ENCODE peak calls at places on chromosomes 3 and 15, in four cellular contexts. R is GM12878, E is WTC11, W is K562. M is an unnamed sample.

GRCh38 chr3:126517986-126518778 is 609 bp upstream of the UROC1 start:
- DNase-seq in W (no peak), E (no peak), R (no peak), M (no peak)

GRCh38 chr3:39191103-39191502 is 1.3 kb downstream of the XIRP1 start:
- DNase-seq in R (no peak), E (no peak), W (no peak), M (no peak)

GRCh38 chr3:35784162-35784561 is 144.8 kb downstream of the ARPP21 start:
- DNase-seq in W (no peak), E (no peak), R (no peak), M (peak; percentile 7)

GRCh38 chr15:36109943-36110658 is 469.3 kb upstream of the CDIN1 start:
- DNase-seq in E (no peak), R (no peak), W (no peak), M (no peak)

GRCh38 chr15:34161329-34161953 is 48.5 kb downstream of the KATNBL1 start:
- DNase-seq in R (no peak), E (no peak), W (no peak), M (no peak)

GRCh38 chr3:63968612-63969350 is 54.5 kb downstream of the PSMD6 start:
- DNase-seq in W (no peak), E (no peak), R (no peak), M (no peak)

GRCh38 chr3:52535411-52536111 is 844 bp upstream of the UQCC5 start:
- DNase-seq in E (no peak), R (no peak), W (no peak), M (no peak)

GRCh38 chr15:87777054-87777498 is 479.5 kb downstream of the NTRK3 start:
- DNase-seq in W (peak; percentile 20), R (no peak), E (no peak), M (no peak)

GRCh38 chr15:65828566-65828965 is 36.5 kb upstream of the DENND4A start:
- DNase-seq in E (no peak), R (no peak), W (no peak), M (no peak)

GRCh38 chr3:47781326-47781684 is 388 bp downstream of the SMARCC1 start:
- DNase-seq in E (peak; percentile 48), W (peak; percentile 83), R (no peak), M (no peak)

GRCh38 chr3:117788086-117788485 is 1078.5 kb downstream of the TUSC7 start:
- DNase-seq in E (no peak), W (no peak), R (no peak), M (no peak)

GRCh38 chr3:79380581-79380980 is 387.2 kb downstream of the ROBO1 start:
- DNase-seq in W (no peak), E (no peak), R (no peak), M (no peak)

GRCh38 chr15:88742161-88742560 is 61.1 kb upstream of the ACAN start:
- DNase-seq in R (no peak), W (no peak), E (no peak), M (no peak)

GRCh38 chr3:77506384-77506783 is 466.5 kb downstream of the ROBO2 start:
- DNase-seq in R (no peak), E (no peak), W (no peak), M (no peak)

GRCh38 chr3:140902791-140903190 is 38.8 kb upstream of the SLC25A36 start:
- DNase-seq in W (no peak), R (no peak), E (no peak), M (no peak)

GRCh38 chr3:161423911-161424522 is 52.7 kb upstream of the SPTSSB start:
- DNase-seq in W (peak; percentile 38), E (no peak), R (no peak), M (peak; percentile 41)

GRCh38 chr3:150409527-150410310 is 1.6 kb downstream of the TSC22D2 start:
- DNase-seq in E (peak; percentile 79), W (peak; percentile 87), R (no peak), M (peak; percentile 68)

GRCh38 chr3:138941259-138941885 is 5.6 kb downstream of the FOXL2 start:
- DNase-seq in E (peak; percentile 85), W (peak; percentile 82), R (no peak), M (peak; percentile 44)

GRCh38 chr3:170709046-170709445 is 123.2 kb upstream of the SLC7A14 start:
- DNase-seq in E (no peak), R (no peak), W (no peak), M (no peak)

GRCh38 chr3:47824541-47825473 is 21.9 kb downstream of the DHX30 start:
- DNase-seq in E (peak; percentile 82), W (peak; percentile 93), R (peak; percentile 25), M (peak; percentile 69)

DNA sequence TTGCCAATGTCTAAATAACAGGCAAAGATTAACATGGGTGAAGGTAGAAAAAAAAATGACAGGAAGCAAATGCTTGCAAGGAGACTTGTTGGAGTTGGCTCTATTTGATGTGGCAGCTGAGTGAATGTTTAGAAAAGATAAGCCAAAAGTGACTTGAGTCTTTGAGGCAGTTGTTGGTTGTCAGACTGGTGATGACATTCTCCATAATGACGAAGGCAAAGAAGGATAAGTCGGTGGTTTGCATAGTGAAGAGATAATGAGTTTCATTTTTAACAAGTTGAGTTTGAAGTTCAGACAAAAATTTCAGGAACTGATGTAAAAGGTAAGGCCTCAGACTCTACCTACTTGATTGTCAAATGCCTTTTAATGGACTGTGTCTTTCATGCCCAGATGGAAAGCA is 704.1 kb upstream of the SGO1 start:
- DNase-seq in R (no peak), E (no peak), W (peak; percentile 91), M (no peak)
- TF ChIP-seq NR2C2 in R (no peak), E (no peak), W (no peak), M (no peak)

GRCh38 chr3:67509471-67510075 is 144.8 kb downstream of the SUCLG2 start:
- DNase-seq in W (no peak), R (no peak), E (no peak), M (no peak)
- TF ChIP-seq TCF7 in W (no peak), R (no peak), E (no peak), M (no peak)

GRCh38 chr15:74843891-74844299 is 939 bp upstream of the ULK3 start:
- DNase-seq in R (no peak), E (no peak), W (peak; percentile 39), M (no peak)
- TF ChIP-seq NR2C2 in R (no peak), E (no peak), W (no peak), M (no peak)

GRCh38 chr3:130259170-130259874 is 86.2 kb upstream of the COL6A5 start:
- DNase-seq in E (no peak), W (no peak), R (no peak), M (no peak)
- TF ChIP-seq TCF7 in E (no peak), W (no peak), R (no peak), M (no peak)

GRCh38 chr15:27827336-27827735 is 271.8 kb downstream of the OCA2 start:
- DNase-seq in W (no peak), E (no peak), R (no peak), M (no peak)

GRCh38 chr15:27826411-27826810 is 272.7 kb downstream of the OCA2 start:
- DNase-seq in R (no peak), E (no peak), W (no peak), M (no peak)

GRCh38 chr15:27831384-27832262 is 267.5 kb downstream of the OCA2 start:
- DNase-seq in E (no peak), W (no peak), R (no peak), M (no peak)

GRCh38 chr15:27826902-27827321 is 272.2 kb downstream of the OCA2 start:
- DNase-seq in W (no peak), R (no peak), E (no peak), M (no peak)

GRCh38 chr15:27828721-27829120 is 270.4 kb downstream of the OCA2 start:
- DNase-seq in R (no peak), W (no peak), E (no peak), M (no peak)
- TF ChIP-seq NR2C2 in R (no peak), W (no peak), E (no peak), M (no peak)

GRCh38 chr15:81235781-81236507 is 39.3 kb downstream of the IL16 start:
- DNase-seq in E (no peak), R (no peak), W (peak; percentile 23), M (no peak)
- TF ChIP-seq TCF7 in E (no peak), R (no peak), W (no peak), M (no peak)

GRCh38 chr3:15693340-15693739 is 91.8 kb downstream of the BTD start:
- DNase-seq in E (no peak), W (no peak), R (no peak), M (no peak)
- TF ChIP-seq NR2C2 in E (no peak), W (no peak), R (no peak), M (no peak)

GRCh38 chr15:78059110-78059839 is 18.2 kb downstream of the TBC1D2B start:
- DNase-seq in R (no peak), E (peak; percentile 4), W (no peak), M (no peak)
- TF ChIP-seq TCF7 in R (no peak), E (no peak), W (no peak), M (no peak)